ENCODE peak calls at places on chromosome 4, in ten cellular contexts. F is anterior cingulate cortex; U is stimulated activated CD4-positive, alpha-beta T cell treated with anti-CD3 and anti-CD28 coated beads, Interleukin-1b, Interleukin-23, amount 100 ng/mL, for 1 hour; D is OCI-M1; G is pancreas; E is BE2C; M is tibial nerve; C is NCI-H1105 treated with DMSO at 0.1 percent for 48 hours; K is retinal pigment epithelial cell; S is ELF-1. O is an unnamed sample.

GRCh38 chr4:20305976-20306375 is 54.3 kb downstream of the SLIT2 start:
- DNase-seq in F (no peak), M (no peak), K (no peak), D (peak; percentile 56), E (peak; percentile 9), C (peak; percentile 5), U (no peak), S (no peak), G (no peak), O (no peak)

GRCh38 chr4:1043658-1044468 is 32.4 kb downstream of the FGFRL1 start:
- DNase-seq in U (no peak), E (peak; percentile 62), C (no peak), S (peak; percentile 84), G (peak; percentile 73), K (peak; percentile 96), F (no peak), D (peak; percentile 84), M (peak; percentile 86), O (peak; percentile 84)

GRCh38 chr4:6674500-6675149 is 19.1 kb upstream of the S100P start:
- DNase-seq in E (no peak), F (no peak), G (no peak), C (peak; percentile 48), K (no peak), M (no peak), U (no peak), D (peak; percentile 74), S (peak; percentile 51), O (no peak)

GRCh38 chr4:51853027-51853682 is 10.2 kb downstream of the DCUN1D4 start:
- DNase-seq in K (no peak), S (peak; percentile 17), F (no peak), U (no peak), M (no peak), E (peak; percentile 68), D (peak; percentile 44), G (no peak), C (no peak), O (no peak)

GRCh38 chr4:85952982-85953650 is 406.7 kb downstream of the MAPK10 start:
- DNase-seq in M (no peak), G (no peak), C (no peak), E (no peak), S (no peak), F (no peak), D (peak; percentile 70), K (no peak), U (no peak), O (no peak)

GRCh38 chr4:149306537-149306936 is 509.1 kb downstream of the IQCM start:
- DNase-seq in C (no peak), S (no peak), E (no peak), D (no peak), M (no peak), K (no peak), G (no peak), U (no peak), F (no peak), O (no peak)

GRCh38 chr4:154807042-154807630 is 26.1 kb downstream of the RBM46 start:
- DNase-seq in M (no peak), F (no peak), K (peak; percentile 10), G (no peak), E (no peak), S (no peak), U (no peak), D (peak; percentile 85), C (peak; percentile 20), O (no peak)

GRCh38 chr4:98421106-98421505 is 159.9 kb downstream of the RAP1GDS1 start:
- DNase-seq in C (no peak), U (no peak), F (no peak), D (no peak), M (no peak), S (no peak), G (no peak), K (no peak), E (no peak), O (no peak)

GRCh38 chr4:18641334-18641733 is 619.8 kb upstream of the LCORL start:
- DNase-seq in D (no peak), F (no peak), K (no peak), U (no peak), C (no peak), G (no peak), E (no peak), M (no peak), S (no peak), O (no peak)

GRCh38 chr4:150402968-150403367 is 179.0 kb upstream of the MAB21L2 start:
- DNase-seq in M (no peak), G (peak; percentile 90), C (peak; percentile 82), K (peak; percentile 37), F (no peak), D (peak; percentile 41), S (no peak), U (no peak), E (peak; percentile 96), O (no peak)

GRCh38 chr4:154078504-154079350 is 289.8 kb upstream of the SFRP2 start:
- DNase-seq in D (peak; percentile 77), C (no peak), S (no peak), F (no peak), U (no peak), E (no peak), G (no peak), K (no peak), M (no peak), O (no peak)

GRCh38 chr4:160848901-160849735 is 1314.7 kb downstream of the FSTL5 start:
- DNase-seq in K (peak; percentile 35), D (peak; percentile 73), E (no peak), U (no peak), S (peak; percentile 1), M (no peak), C (no peak), G (no peak), F (no peak), O (no peak)

GRCh38 chr4:132540797-132541196 is 608.3 kb upstream of the PCDH10 start:
- DNase-seq in D (no peak), C (peak; percentile 83), F (no peak), S (no peak), G (no peak), U (no peak), M (no peak), E (no peak), K (no peak), O (no peak)

GRCh38 chr4:155248002-155248896 is 39.8 kb downstream of the NPY2R start:
- DNase-seq in C (no peak), F (no peak), G (no peak), S (peak; percentile 18), K (peak; percentile 65), U (no peak), D (no peak), M (no peak), E (no peak), O (no peak)